ENCODE peak calls at places on chromosomes 12 and 14, in four cellular contexts. One of them, this sample, is unnamed.

GRCh38 chr12:8609061-8609570 is 3.5 kb downstream of the AICDA start:
- DNase-seq in HFFc6: peak
- DNase-seq in B cell: peak
- DNase-seq in WTC11: peak
- DNase-seq in this sample: peak

GRCh38 chr14:33120966-33121365 is 182.3 kb downstream of the NPAS3 start:
- DNase-seq in HFFc6: no peak
- DNase-seq in WTC11: no peak
- DNase-seq in B cell: no peak
- DNase-seq in this sample: no peak

GRCh38 chr14:64507376-64508156 is 3.0 kb downstream of the ZBTB1 start:
- DNase-seq in HFFc6: peak
- DNase-seq in WTC11: no peak
- DNase-seq in B cell: no peak
- DNase-seq in this sample: no peak

GRCh38 chr12:95164656-95165055 is 52.6 kb downstream of the FGD6 start:
- DNase-seq in B cell: no peak
- DNase-seq in HFFc6: peak
- DNase-seq in WTC11: no peak
- DNase-seq in this sample: no peak

GRCh38 chr12:11482955-11483354 is 87.6 kb upstream of the PRB2 start:
- DNase-seq in WTC11: no peak
- DNase-seq in B cell: no peak
- DNase-seq in HFFc6: peak
- DNase-seq in this sample: no peak

GRCh38 chr14:31960039-31960438 is 117.1 kb upstream of the ARHGAP5 start:
- DNase-seq in B cell: no peak
- DNase-seq in WTC11: no peak
- DNase-seq in HFFc6: no peak
- DNase-seq in this sample: no peak

GRCh38 chr14:65334765-65335411 is 77.6 kb upstream of the FUT8 start:
- DNase-seq in WTC11: peak
- DNase-seq in HFFc6: no peak
- DNase-seq in B cell: no peak
- DNase-seq in this sample: no peak

GRCh38 chr12:103877934-103878510 is 37.0 kb upstream of the NT5DC3 start:
- DNase-seq in B cell: peak
- DNase-seq in HFFc6: peak
- DNase-seq in WTC11: peak
- DNase-seq in this sample: peak

GRCh38 chr12:123164710-123165261 is 13.9 kb upstream of the PITPNM2 start:
- DNase-seq in B cell: no peak
- DNase-seq in HFFc6: no peak
- DNase-seq in WTC11: no peak
- DNase-seq in this sample: no peak

GRCh38 chr12:104507672-104508071 is 50.9 kb downstream of the CHST11 start:
- DNase-seq in HFFc6: no peak
- DNase-seq in WTC11: no peak
- DNase-seq in B cell: no peak
- DNase-seq in this sample: no peak

GRCh38 chr12:6960291-6961277 is 9.4 kb downstream of the PTPN6 start:
- DNase-seq in HFFc6: peak
- DNase-seq in WTC11: no peak
- DNase-seq in B cell: no peak
- DNase-seq in this sample: peak

GRCh38 chr12:123748171-123748570 is 13.9 kb upstream of the DNAH10 start:
- DNase-seq in WTC11: no peak
- DNase-seq in HFFc6: no peak
- DNase-seq in B cell: no peak
- DNase-seq in this sample: no peak

GRCh38 chr14:81453166-81453766 is 53.1 kb upstream of the STON2 start:
- DNase-seq in HFFc6: no peak
- DNase-seq in WTC11: peak
- DNase-seq in B cell: peak
- DNase-seq in this sample: peak

GRCh38 chr12:82124711-82125110 is 233.5 kb downstream of the CCDC59 start:
- DNase-seq in WTC11: no peak
- DNase-seq in HFFc6: no peak
- DNase-seq in B cell: no peak
- DNase-seq in this sample: no peak

GRCh38 chr12:5578775-5579174 is 146.9 kb downstream of the NTF3 start:
- DNase-seq in HFFc6: no peak
- DNase-seq in B cell: no peak
- DNase-seq in WTC11: no peak
- DNase-seq in this sample: no peak

GRCh38 chr14:79417961-79418360 is 793.3 kb downstream of the DIO2 start:
- DNase-seq in HFFc6: no peak
- DNase-seq in WTC11: no peak
- DNase-seq in B cell: no peak
- DNase-seq in this sample: no peak

GRCh38 chr14:32559595-32559994 is 230.5 kb downstream of the AKAP6 start:
- DNase-seq in B cell: no peak
- DNase-seq in WTC11: no peak
- DNase-seq in HFFc6: no peak
- DNase-seq in this sample: no peak

GRCh38 chr14:61341275-61342210 is 20.2 kb downstream of the PRKCH start:
- DNase-seq in WTC11: no peak
- DNase-seq in HFFc6: no peak
- DNase-seq in B cell: no peak
- DNase-seq in this sample: no peak

GRCh38 chr12:66708704-66709443 is 30.0 kb upstream of the GRIP1 start:
- DNase-seq in WTC11: no peak
- DNase-seq in HFFc6: no peak
- DNase-seq in B cell: peak
- DNase-seq in this sample: no peak

GRCh38 chr12:65668981-65669695 is 155.1 kb upstream of the HMGA2 start:
- DNase-seq in HFFc6: peak
- DNase-seq in WTC11: no peak
- DNase-seq in B cell: no peak
- DNase-seq in this sample: no peak

GRCh38 chr12:125057708-125058107 is 7.5 kb upstream of the AACS start:
- DNase-seq in B cell: no peak
- DNase-seq in WTC11: no peak
- DNase-seq in HFFc6: no peak
- DNase-seq in this sample: no peak

GRCh38 chr12:54736549-54736948 is 88.4 kb upstream of the DCD start:
- DNase-seq in B cell: no peak
- DNase-seq in WTC11: no peak
- DNase-seq in HFFc6: no peak
- DNase-seq in this sample: no peak

GRCh38 chr12:131912526-131913274 is 16.4 kb upstream of the PUS1 start:
- DNase-seq in B cell: no peak
- DNase-seq in WTC11: no peak
- DNase-seq in HFFc6: peak
- DNase-seq in this sample: no peak

GRCh38 chr12:91382081-91382543 is 199.5 kb upstream of the DCN start:
- DNase-seq in WTC11: peak
- DNase-seq in HFFc6: peak
- DNase-seq in B cell: peak
- DNase-seq in this sample: peak

GRCh38 chr14:64937821-64938193 is 4.7 kb downstream of the GPX2 start:
- DNase-seq in WTC11: no peak
- DNase-seq in B cell: no peak
- DNase-seq in HFFc6: no peak
- DNase-seq in this sample: no peak

GRCh38 chr12:102682698-102683289 is 202.4 kb upstream of the IGF1 start:
- DNase-seq in HFFc6: no peak
- DNase-seq in WTC11: no peak
- DNase-seq in B cell: no peak
- DNase-seq in this sample: no peak

GRCh38 chr14:77641207-77641533 is 24.7 kb upstream of the SPTLC2 start:
- DNase-seq in HFFc6: no peak
- DNase-seq in B cell: no peak
- DNase-seq in WTC11: no peak
- DNase-seq in this sample: no peak

GRCh38 chr12:95574799-95575452 is 23.6 kb upstream of the USP44 start:
- DNase-seq in HFFc6: peak
- DNase-seq in B cell: no peak
- DNase-seq in WTC11: no peak
- DNase-seq in this sample: no peak

GRCh38 chr12:97276621-97277020 is 186.0 kb upstream of the RMST start:
- DNase-seq in WTC11: no peak
- DNase-seq in B cell: no peak
- DNase-seq in HFFc6: no peak
- DNase-seq in this sample: no peak

GRCh38 chr14:34971381-34971780 is 11.4 kb upstream of the SRP54 start:
- DNase-seq in B cell: no peak
- DNase-seq in HFFc6: peak
- DNase-seq in WTC11: no peak
- DNase-seq in this sample: no peak

GRCh38 chr12:106133136-106134087 is 5.3 kb downstream of the NUAK1 start:
- DNase-seq in WTC11: no peak
- DNase-seq in B cell: no peak
- DNase-seq in HFFc6: peak
- DNase-seq in this sample: no peak

GRCh38 chr14:68735836-68736235 is 57.0 kb downstream of the ZFP36L1 start:
- DNase-seq in WTC11: no peak
- DNase-seq in HFFc6: no peak
- DNase-seq in B cell: no peak
- DNase-seq in this sample: no peak

GRCh38 chr14:68730811-68731425 is 61.9 kb downstream of the ZFP36L1 start:
- DNase-seq in HFFc6: no peak
- DNase-seq in WTC11: peak
- DNase-seq in B cell: no peak
- DNase-seq in this sample: no peak

GRCh38 chr14:68734231-68734732 is 58.6 kb downstream of the ZFP36L1 start:
- DNase-seq in WTC11: no peak
- DNase-seq in B cell: peak
- DNase-seq in HFFc6: no peak
- DNase-seq in this sample: peak

GRCh38 chr14:68730367-68730766 is 62.5 kb downstream of the ZFP36L1 start:
- DNase-seq in WTC11: no peak
- DNase-seq in HFFc6: no peak
- DNase-seq in B cell: no peak
- DNase-seq in this sample: no peak

DNA sequence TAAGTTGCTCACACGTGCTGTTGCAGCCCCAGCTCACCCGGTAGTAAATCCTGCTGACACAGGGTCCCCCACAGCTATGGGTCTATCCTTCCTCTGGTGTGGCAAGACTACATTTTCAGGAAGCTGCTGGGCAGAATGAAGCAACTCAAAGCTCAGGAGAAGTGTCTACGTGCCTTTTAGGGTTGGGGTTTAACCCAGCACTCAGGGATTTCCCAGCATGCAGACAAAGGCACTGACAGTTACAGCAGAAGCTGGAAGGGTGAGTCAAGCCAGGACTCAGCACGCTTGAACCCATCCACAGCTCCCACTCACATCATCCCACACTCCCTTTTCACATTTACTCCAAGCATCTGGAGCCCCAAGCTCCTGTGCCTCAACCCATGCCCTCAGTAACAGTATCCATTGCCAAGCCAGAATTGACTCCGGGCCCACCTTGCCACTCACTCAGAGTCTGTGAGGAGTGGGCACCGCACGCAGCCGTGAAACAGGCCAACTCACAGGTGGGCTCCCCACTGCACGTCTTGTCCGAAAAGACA is 59.7 kb downstream of the ZFP36L1 start:
- DNase-seq in WTC11: no peak
- DNase-seq in B cell: no peak
- DNase-seq in HFFc6: no peak
- DNase-seq in this sample: peak
- TF ChIP-seq CTCF in WTC11: no peak
- TF ChIP-seq CTCF in B cell: no peak
- TF ChIP-seq CTCF in HFFc6: no peak
- TF ChIP-seq CTCF in this sample: no peak

GRCh38 chr14:54564799-54565235 is 2.1 kb upstream of the SAMD4A start:
- DNase-seq in B cell: no peak
- DNase-seq in WTC11: no peak
- DNase-seq in HFFc6: peak
- DNase-seq in this sample: no peak
- TF ChIP-seq CTCF in B cell: no peak
- TF ChIP-seq CTCF in WTC11: no peak
- TF ChIP-seq CTCF in HFFc6: no peak
- TF ChIP-seq CTCF in this sample: no peak

DNA sequence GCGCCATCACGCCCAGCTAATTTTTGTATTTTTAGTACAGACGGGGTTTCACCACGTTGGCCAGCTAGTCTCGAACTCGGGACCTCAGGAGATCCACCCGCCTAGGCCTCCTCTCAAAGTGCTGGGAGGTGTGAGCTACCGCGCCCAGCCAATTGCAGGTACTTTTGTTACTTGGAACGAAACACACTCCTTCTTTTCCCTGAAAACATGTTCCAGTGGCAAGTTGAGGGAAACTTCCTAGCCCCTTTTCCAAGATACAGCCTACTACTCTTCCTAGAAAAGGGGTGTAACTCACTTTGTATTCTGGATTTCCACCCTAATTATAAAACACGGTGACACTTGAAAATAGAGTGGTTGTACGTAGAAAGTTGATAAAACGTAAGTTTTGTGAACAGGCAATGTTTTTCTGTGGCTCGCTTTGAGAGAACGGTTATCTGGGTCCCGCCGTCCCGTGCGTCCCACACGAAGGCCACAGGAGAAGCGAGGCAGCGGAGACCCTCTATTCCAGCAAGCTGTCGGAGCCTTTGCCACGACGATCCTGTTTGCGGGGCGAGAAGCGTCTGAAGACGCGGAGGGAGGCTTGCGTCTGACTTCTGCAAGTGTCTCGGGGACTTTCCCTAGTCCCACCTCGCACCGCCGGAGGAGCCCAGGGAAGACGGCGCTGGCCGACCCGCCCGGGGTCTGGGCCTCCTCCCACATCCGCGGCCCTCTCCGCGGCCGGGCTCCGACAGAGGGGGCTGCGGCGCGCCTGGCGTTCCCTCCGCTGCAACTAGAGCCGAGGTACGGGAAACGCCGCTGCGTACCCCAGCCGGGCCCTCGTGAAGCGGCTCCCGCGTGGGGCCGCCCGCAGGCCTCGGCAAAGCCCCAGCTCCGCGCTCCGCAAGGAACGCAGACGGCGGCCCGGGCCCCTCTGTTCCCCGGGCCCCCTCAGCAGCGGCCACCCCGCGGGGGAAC is 745 bp downstream of the CDCA4 start:
- DNase-seq in WTC11: peak
- DNase-seq in B cell: peak
- DNase-seq in HFFc6: no peak
- DNase-seq in this sample: peak
- TF ChIP-seq CTCF in WTC11: no peak
- TF ChIP-seq CTCF in B cell: no peak
- TF ChIP-seq CTCF in HFFc6: no peak
- TF ChIP-seq CTCF in this sample: peak

DNA sequence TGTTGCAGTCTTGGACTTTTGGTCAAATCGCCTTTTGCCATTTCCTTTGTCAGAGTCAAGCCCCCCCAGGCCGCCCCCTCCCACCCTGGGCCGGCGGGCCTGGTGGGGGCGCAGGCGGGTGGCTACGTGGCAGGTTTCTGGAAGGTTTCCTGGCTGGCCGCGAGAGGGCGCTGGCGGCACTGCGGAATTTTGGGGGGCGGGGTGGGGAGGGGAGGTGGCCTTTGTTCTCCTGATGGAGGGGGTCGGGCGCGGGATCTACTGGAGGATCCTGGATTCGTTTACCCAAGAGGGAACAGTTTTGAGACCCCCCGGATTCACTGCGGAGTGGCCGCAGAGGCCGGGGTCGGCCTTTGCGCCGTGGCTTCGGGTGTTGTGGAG is 1.2 kb downstream of the MEG3 start:
- DNase-seq in B cell: no peak
- DNase-seq in WTC11: no peak
- DNase-seq in HFFc6: no peak
- DNase-seq in this sample: no peak
- TF ChIP-seq CTCF in B cell: no peak
- TF ChIP-seq CTCF in WTC11: peak
- TF ChIP-seq CTCF in HFFc6: peak
- TF ChIP-seq CTCF in this sample: peak

This sample was measured in GM13977.